ENCODE peak calls at places on chromosomes 2 and 18, in four cellular contexts. Z is CD4-positive, alpha-beta T cell; W is aorta; U is stomach. S is an unnamed sample.

GRCh38 chr2:220489116-220489515 is 861.7 kb downstream of the SLC4A3 start:
- DNase-seq in U (no peak), W (no peak), Z (no peak), S (no peak)

GRCh38 chr2:127324635-127325034 is 30.7 kb upstream of the ERCC3 start:
- DNase-seq in Z (no peak), U (no peak), W (no peak), S (no peak)

GRCh38 chr2:24304621-24305020 is 55.7 kb downstream of the ITSN2 start:
- DNase-seq in U (no peak), W (no peak), Z (no peak), S (no peak)

GRCh38 chr2:171160119-171160629 is 519 bp downstream of the TLK1 start:
- DNase-seq in Z (peak; percentile 56), U (peak; percentile 69), W (peak; percentile 77), S (peak; percentile 42)

GRCh38 chr18:47215554-47216138 is 35.8 kb downstream of the SKOR2 start:
- DNase-seq in W (no peak), Z (no peak), U (no peak), S (no peak)

GRCh38 chr2:236753611-236754010 is 184.0 kb downstream of the ACKR3 start:
- DNase-seq in W (no peak), Z (no peak), U (no peak), S (no peak)

GRCh38 chr18:46278481-46279465 is 174.6 kb downstream of the HAUS1 start:
- DNase-seq in U (no peak), W (no peak), Z (no peak), S (no peak)

GRCh38 chr18:10591891-10592290 is 66.1 kb downstream of the NAPG start:
- DNase-seq in U (no peak), Z (no peak), W (no peak), S (no peak)

GRCh38 chr2:102620367-102620766 is 1.0 kb downstream of the SLC9A2 start:
- DNase-seq in Z (no peak), W (no peak), U (peak; percentile 68), S (no peak)

GRCh38 chr2:190903693-190904450 is 23.3 kb downstream of the GLS start:
- DNase-seq in U (no peak), Z (no peak), W (no peak), S (no peak)

GRCh38 chr2:108145551-108145950 is 94.2 kb upstream of the SULT1C3 start:
- DNase-seq in W (no peak), Z (no peak), U (no peak), S (no peak)

GRCh38 chr2:142682528-142682927 is 194.9 kb upstream of the KYNU start:
- DNase-seq in W (no peak), U (no peak), Z (no peak), S (no peak)

GRCh38 chr2:151162185-151162584 is 99.5 kb downstream of the RBM43 start:
- DNase-seq in Z (no peak), W (no peak), U (no peak), S (no peak)

GRCh38 chr18:24262097-24262496 is 123.2 kb downstream of the CABYR start:
- DNase-seq in W (no peak), Z (no peak), U (no peak), S (no peak)

GRCh38 chr18:69987870-69988269 is 40.2 kb upstream of the CD226 start:
- DNase-seq in W (no peak), Z (no peak), U (no peak), S (no peak)

GRCh38 chr2:134771313-134771801 is 52.6 kb upstream of the TMEM163 start:
- DNase-seq in U (no peak), Z (no peak), W (no peak), S (no peak)
- H3K27ac ChIP-seq in U (no peak overlapping the region), Z (no peak overlapping the region), W (no peak overlapping the region), S (no peak overlapping the region)

DNA sequence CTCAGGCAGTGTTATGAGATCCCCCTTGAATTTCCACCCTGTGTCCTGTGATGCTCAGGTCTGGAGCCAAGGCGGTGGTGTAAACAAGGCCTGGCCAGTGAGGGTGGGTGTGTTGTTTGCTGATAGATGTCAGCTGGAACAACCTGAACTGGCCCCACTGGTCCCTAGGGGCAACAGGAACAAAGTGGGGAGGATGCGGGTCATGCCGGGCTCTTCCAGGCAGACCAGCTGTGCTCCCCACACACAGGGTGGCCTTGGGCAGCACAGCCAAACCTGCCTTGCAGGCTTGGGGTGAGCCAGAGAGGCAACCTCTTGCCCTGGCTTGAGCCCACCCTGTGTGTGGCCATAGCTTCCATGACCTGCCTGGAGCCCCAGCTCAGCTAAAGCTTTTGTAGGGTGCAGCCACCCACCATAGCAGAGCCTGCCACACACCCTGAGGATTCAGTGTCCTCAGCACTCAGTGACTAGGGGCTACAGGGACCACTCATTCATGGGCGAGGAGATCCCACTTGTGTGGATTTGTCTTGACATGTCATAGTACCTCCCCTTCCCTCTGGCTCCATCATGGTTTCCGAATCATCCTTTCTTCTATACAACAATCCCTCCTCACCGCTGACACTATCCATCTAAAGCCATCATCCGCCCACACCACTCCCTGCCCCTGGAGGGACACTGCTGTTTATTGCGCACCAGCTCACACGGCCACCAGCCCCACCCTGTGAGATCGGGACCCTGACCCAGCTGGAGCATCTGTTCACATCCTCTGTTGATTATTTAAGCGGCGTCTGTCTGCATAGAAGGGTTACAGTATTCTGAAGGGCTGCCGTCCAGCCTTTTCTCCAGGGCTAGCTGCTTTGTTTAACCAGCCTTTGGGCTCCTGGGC is 268.8 kb downstream of the CYP26B1 start:
- DNase-seq in U (no peak), Z (no peak), W (no peak), S (no peak)
- H3K27ac ChIP-seq in U (no peak overlapping the region), Z (no peak overlapping the region), W (no peak overlapping the region), S (no peak overlapping the region)

DNA sequence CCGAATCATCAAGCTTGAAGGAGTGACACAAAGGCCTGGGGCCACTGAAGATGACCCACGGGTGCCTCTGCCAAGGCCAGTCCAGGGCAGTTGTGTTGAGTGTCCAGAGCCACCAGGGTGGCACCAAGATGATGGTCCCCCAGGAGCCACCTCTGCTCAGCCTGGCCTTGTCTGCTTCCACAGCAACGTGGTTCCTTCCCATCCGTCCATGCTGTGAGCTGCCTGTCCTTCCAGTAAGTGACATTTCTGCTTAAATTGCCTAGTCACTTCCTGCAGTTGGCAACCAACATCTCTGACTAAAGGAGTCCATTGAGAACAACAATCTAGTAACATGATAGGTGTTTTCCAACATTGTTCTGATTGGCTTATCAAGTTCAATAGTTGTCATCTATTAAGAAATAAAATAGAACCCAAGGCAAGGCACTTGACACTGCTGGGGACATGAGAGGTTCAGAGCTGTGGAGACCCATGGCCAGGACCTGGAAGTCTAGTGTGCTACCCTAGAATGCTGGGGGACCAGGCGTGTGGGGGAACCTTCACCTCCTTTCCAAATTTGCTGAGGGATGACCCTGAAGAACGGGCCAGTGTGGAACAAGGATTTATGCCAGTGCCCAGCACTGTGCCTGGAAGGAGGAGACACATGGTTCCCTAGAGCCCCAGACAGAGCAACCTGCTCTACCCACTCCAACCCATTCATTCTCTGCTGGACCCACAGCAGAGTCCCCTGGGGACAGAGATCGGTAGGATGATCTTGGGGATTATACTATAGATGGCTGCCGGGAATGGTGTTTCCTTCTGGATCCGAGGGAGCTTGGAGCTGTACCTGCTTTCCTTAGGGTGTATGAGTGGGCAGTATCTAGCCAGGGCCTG is 98.9 kb upstream of the EPC2 start:
- DNase-seq in Z (no peak), U (no peak), W (no peak), S (no peak)
- H3K27ac ChIP-seq in Z (no peak overlapping the region), U (no peak overlapping the region), W (no peak overlapping the region), S (no peak overlapping the region)

GRCh38 chr2:98773169-98773568 is 42.2 kb upstream of the MGAT4A start:
- DNase-seq in Z (no peak), U (no peak), W (no peak), S (no peak)
- H3K27ac ChIP-seq in Z (peak overlapping the region; percentile 90), U (no peak overlapping the region), W (no peak overlapping the region), S (no peak overlapping the region)

DNA sequence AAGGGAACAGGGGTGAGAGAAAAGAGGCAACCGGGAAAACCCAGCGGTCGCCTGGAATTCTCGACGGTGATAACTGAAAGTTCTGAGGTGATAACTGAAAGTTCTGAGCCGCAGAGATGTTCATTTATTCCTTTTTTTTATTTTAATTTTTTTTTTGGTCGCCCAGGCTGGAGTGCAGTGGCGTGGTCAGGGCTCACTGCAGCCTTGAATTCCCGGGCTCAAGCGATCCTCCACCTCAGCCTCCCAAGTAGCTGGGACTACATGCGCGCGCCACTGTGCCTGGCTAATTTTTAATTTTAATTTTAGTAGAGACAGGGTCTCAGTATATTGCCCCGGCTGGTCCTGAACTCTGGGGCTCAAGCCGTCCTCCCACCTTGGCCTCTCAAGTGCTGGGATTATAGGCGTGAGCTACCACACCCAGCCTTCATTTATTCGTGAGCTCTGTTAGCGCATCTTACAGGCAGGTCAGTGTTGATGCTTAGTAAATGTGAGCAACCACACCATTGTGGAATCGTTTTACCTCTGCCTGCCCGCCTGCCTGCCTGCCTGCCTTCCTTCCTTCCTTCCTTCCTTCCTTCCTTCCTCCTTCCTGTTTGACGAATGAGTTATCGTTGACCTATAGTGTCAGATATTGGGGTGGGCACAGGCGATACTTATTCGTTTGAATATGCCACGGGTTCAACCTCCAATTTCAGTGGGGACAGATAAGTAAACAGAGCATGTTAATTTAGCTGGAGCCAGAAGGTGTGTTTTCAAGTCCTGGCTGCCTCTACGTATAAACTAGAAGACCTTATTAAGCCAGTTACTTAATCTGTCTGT is 555 bp upstream of the E2F6 start:
- DNase-seq in W (peak; percentile 53), U (no peak), Z (no peak), S (no peak)
- H3K27ac ChIP-seq in W (no peak overlapping the region), U (peak overlapping the region; percentile 92), Z (no peak overlapping the region), S (no peak overlapping the region)

GRCh38 chr2:207812058-207812857 is 42.6 kb upstream of the FZD5 start:
- DNase-seq in Z (no peak), U (no peak), W (no peak), S (no peak)

GRCh38 chr2:207802650-207803049 is 32.9 kb upstream of the FZD5 start:
- DNase-seq in U (no peak), W (no peak), Z (no peak), S (no peak)

GRCh38 chr2:207805566-207806226 is 36.0 kb upstream of the FZD5 start:
- DNase-seq in Z (no peak), W (no peak), U (no peak), S (no peak)

GRCh38 chr2:207810200-207810788 is 40.6 kb upstream of the FZD5 start:
- DNase-seq in W (no peak), U (no peak), Z (no peak), S (no peak)

GRCh38 chr2:207807516-207807915 is 37.8 kb upstream of the FZD5 start:
- DNase-seq in W (no peak), Z (no peak), U (no peak), S (no peak)
- H3K27ac ChIP-seq in W (no peak overlapping the region), Z (no peak overlapping the region), U (no peak overlapping the region), S (no peak overlapping the region)

GRCh38 chr2:231670892-231671616 is 37.3 kb upstream of the PTMA start:
- DNase-seq in W (no peak), U (peak; percentile 42), Z (no peak), S (no peak)
- H3K27ac ChIP-seq in W (no peak overlapping the region), U (peak overlapping the region; percentile 95), Z (no peak overlapping the region), S (peak overlapping the region; percentile 52)

DNA sequence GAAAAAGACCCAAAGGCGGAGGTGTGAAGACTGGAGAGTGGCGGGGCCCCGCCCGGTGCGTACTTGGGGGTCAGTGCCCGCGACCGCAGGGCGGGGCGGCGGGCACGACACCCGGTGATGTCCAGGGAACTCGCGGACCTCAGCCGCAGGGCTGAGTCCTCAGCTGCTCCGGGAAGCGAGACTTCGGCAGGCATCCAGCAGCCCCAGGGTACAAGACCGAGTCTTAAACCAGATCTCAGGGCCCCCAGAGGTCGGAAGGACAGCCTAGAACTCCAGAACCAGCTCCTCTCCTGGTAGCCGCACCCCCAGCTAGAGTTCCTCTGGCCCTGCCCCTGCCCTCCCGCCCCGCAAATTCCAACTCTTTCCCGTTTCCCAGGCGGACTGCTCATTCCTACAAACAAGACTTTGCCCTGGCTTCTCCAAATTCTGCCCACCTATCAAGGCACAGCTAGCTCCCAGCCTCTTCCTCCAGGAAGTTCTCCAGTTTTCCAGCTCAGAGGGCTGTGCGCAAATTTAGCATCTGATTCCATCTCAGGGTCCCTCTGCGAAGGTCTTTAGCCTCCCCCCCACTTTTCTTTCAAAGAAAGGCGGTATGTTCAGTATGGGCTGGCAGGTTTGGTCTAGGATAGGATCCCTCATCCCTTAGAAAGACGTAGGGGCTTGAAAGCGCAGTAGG is 26.0 kb upstream of the NOTO start:
- DNase-seq in U (peak; percentile 36), W (peak; percentile 58), Z (no peak), S (no peak)
- H3K27ac ChIP-seq in U (peak overlapping the region; percentile 78), W (peak overlapping the region; percentile 28), Z (no peak overlapping the region), S (peak overlapping the region; percentile 44)